ENCODE peak calls at places on chromosomes 7 and 10, in eight cellular contexts. U is central memory CD4-positive, alpha-beta T cell; C is HFFc6; A is hepatocyte; F is endothelial cell; X is SK-N-SH; H is bronchial epithelial cell; T is aorta. R is an unnamed sample.

GRCh38 chr10:128932071-128932820 is 534.8 kb upstream of the MGMT start:
- DNase-seq in U (no peak), C (no peak), A (no peak), F (peak), X (no peak), H (no peak), T (no peak), R (no peak)

GRCh38 chr7:114879554-114879953 is 42.3 kb upstream of the MDFIC start:
- DNase-seq in U (no peak), C (peak), A (no peak), F (no peak), X (no peak), H (no peak), T (no peak), R (no peak)

GRCh38 chr10:47266602-47267001 is 33.4 kb upstream of the GDF10 start:
- DNase-seq in U (no peak), C (no peak), A (no peak), F (no peak), X (no peak), H (no peak), T (no peak), R (no peak)

GRCh38 chr7:4725014-4725951 is 43.2 kb downstream of the FOXK1 start:
- DNase-seq in U (peak), C (peak), A (no peak), F (no peak), X (peak), H (peak), T (peak), R (peak)

GRCh38 chr7:92391071-92391470 is 56.2 kb upstream of the GATAD1 start:
- DNase-seq in U (no peak), C (no peak), A (no peak), F (no peak), X (no peak), H (no peak), T (no peak), R (no peak)

GRCh38 chr7:2288986-2289611 is 25.1 kb downstream of the SNX8 start:
- DNase-seq in U (no peak), C (no peak), A (no peak), F (no peak), X (no peak), H (no peak), T (no peak), R (no peak)

GRCh38 chr10:98378722-98379121 is 36.3 kb downstream of the PYROXD2 start:
- DNase-seq in U (no peak), C (no peak), A (no peak), F (no peak), X (no peak), H (no peak), T (no peak), R (no peak)

GRCh38 chr7:44511863-44512468 is 21.5 kb upstream of the NUDCD3 start:
- DNase-seq in U (no peak), C (no peak), A (no peak), F (no peak), X (no peak), H (no peak), T (no peak), R (no peak)

GRCh38 chr7:50838675-50839377 is 56.1 kb upstream of the GRB10 start:
- DNase-seq in U (no peak), C (peak), A (no peak), F (no peak), X (no peak), H (peak), T (peak), R (no peak)

GRCh38 chr7:16320261-16320660 is 101.1 kb downstream of the CRPPA start:
- DNase-seq in U (no peak), C (no peak), A (no peak), F (no peak), X (no peak), H (no peak), T (no peak), R (no peak)

GRCh38 chr7:88132725-88133124 is 87.1 kb downstream of the SRI start:
- DNase-seq in U (no peak), C (no peak), A (no peak), F (no peak), X (no peak), H (no peak), T (no peak), R (no peak)

GRCh38 chr7:28551311-28551710 is 139.0 kb downstream of the CREB5 start:
- DNase-seq in U (no peak), C (no peak), A (no peak), F (no peak), X (no peak), H (no peak), T (no peak), R (no peak)

GRCh38 chr7:2993868-2994267 is 49.8 kb downstream of the CARD11 start:
- DNase-seq in U (no peak), C (no peak), A (no peak), F (no peak), X (no peak), H (no peak), T (peak), R (no peak)

GRCh38 chr7:21318190-21318915 is 109.5 kb upstream of the SP4 start:
- DNase-seq in U (no peak), C (no peak), A (no peak), F (no peak), X (no peak), H (peak), T (no peak), R (no peak)

GRCh38 chr10:10956681-10957225 is 60.9 kb upstream of the CELF2 start:
- DNase-seq in U (no peak), C (no peak), A (no peak), F (no peak), X (no peak), H (no peak), T (no peak), R (no peak)

GRCh38 chr10:12806228-12807095 is 195.1 kb downstream of the CCDC3 start:
- DNase-seq in U (no peak), C (no peak), A (no peak), F (no peak), X (peak), H (no peak), T (no peak), R (no peak)